ENCODE peak calls at places on chromosomes 6 and 20, in seven cellular contexts. A is esophagus squamous epithelium, M is IMR-90, B is stomach, W is ovary, F is sigmoid colon, H is tibial nerve. P is an unnamed sample.
A peak's percentile ranks its signal among the peaks of the same experiment; 100 is the strongest.

GRCh38 chr20:44345147-44345546 is 8.3 kb downstream of the R3HDML start:
- DNase-seq in A (no peak), M (no peak), B (no peak), W (no peak), F (no peak), H (no peak), P (no peak)

GRCh38 chr20:23508896-23509579 is 18.1 kb downstream of the CST8 start:
- DNase-seq in A (no peak), M (no peak), B (no peak), W (no peak), F (no peak), H (no peak), P (no peak)

GRCh38 chr6:170344631-170345576 is 38.3 kb downstream of the FAM120B start:
- DNase-seq in A (no peak), M (peak; percentile 61), B (no peak), W (no peak), F (no peak), H (no peak), P (no peak)

GRCh38 chr6:81204741-81205140 is 547.7 kb downstream of the TENT5A start:
- DNase-seq in A (no peak), M (no peak), B (no peak), W (no peak), F (no peak), H (no peak), P (no peak)

GRCh38 chr6:132279592-132280139 is 121.6 kb downstream of the MOXD1 start:
- DNase-seq in A (no peak), M (peak; percentile 73), B (peak; percentile 73), W (peak; percentile 64), F (peak; percentile 82), H (peak; percentile 66), P (no peak)

GRCh38 chr6:155509743-155510475 is 54.3 kb upstream of the NOX3 start:
- DNase-seq in A (no peak), M (no peak), B (no peak), W (no peak), F (no peak), H (no peak), P (no peak)

GRCh38 chr20:59253779-59254319 is 46.6 kb upstream of the EDN3 start:
- DNase-seq in A (no peak), M (no peak), B (no peak), W (no peak), F (no peak), H (no peak), P (no peak)

GRCh38 chr6:33490621-33491020 is 36.2 kb downstream of the ZBTB9 start:
- DNase-seq in A (no peak), M (no peak), B (no peak), W (no peak), F (no peak), H (no peak), P (no peak)

GRCh38 chr20:50560867-50561266 is 50.7 kb downstream of the PTPN1 start:
- DNase-seq in A (no peak), M (no peak), B (no peak), W (no peak), F (no peak), H (no peak), P (no peak)

GRCh38 chr6:90294989-90295853 is 1.4 kb downstream of the BACH2 start:
- DNase-seq in A (no peak), M (peak; percentile 43), B (peak; percentile 31), W (peak; percentile 60), F (peak; percentile 72), H (no peak), P (no peak)

GRCh38 chr6:4732691-4733315 is 43.4 kb upstream of the CDYL start:
- DNase-seq in A (no peak), M (peak; percentile 95), B (peak; percentile 44), W (peak; percentile 32), F (peak; percentile 85), H (peak; percentile 9), P (no peak)

GRCh38 chr20:8876381-8876780 is 192.5 kb upstream of the PLCB4 start:
- DNase-seq in A (no peak), M (no peak), B (no peak), W (no peak), F (no peak), H (no peak), P (no peak)

GRCh38 chr20:55159230-55159629 is 683.8 kb downstream of the DOK5 start:
- DNase-seq in A (no peak), M (no peak), B (no peak), W (no peak), F (no peak), H (no peak), P (no peak)

GRCh38 chr20:58519940-58520712 is 4.9 kb upstream of the APCDD1L start:
- DNase-seq in A (no peak), M (no peak), B (no peak), W (no peak), F (peak; percentile 14), H (no peak), P (peak; percentile 46)

GRCh38 chr6:84151669-84152068 is 75.8 kb downstream of the CEP162 start:
- DNase-seq in A (no peak), M (no peak), B (no peak), W (no peak), F (no peak), H (no peak), P (no peak)

GRCh38 chr20:45311589-45312211 is 3.6 kb upstream of the MATN4 start:
- DNase-seq in A (no peak), M (peak; percentile 42), B (peak; percentile 72), W (peak; percentile 32), F (no peak), H (peak; percentile 35), P (no peak)

GRCh38 chr6:26342106-26342999 is 22.6 kb upstream of the BTN3A2 start:
- DNase-seq in A (no peak), M (peak; percentile 55), B (no peak), W (no peak), F (no peak), H (no peak), P (no peak)

GRCh38 chr6:131353876-131354275 is 218.6 kb downstream of the AKAP7 start:
- DNase-seq in A (no peak), M (no peak), B (no peak), W (no peak), F (no peak), H (no peak), P (no peak)

DNA sequence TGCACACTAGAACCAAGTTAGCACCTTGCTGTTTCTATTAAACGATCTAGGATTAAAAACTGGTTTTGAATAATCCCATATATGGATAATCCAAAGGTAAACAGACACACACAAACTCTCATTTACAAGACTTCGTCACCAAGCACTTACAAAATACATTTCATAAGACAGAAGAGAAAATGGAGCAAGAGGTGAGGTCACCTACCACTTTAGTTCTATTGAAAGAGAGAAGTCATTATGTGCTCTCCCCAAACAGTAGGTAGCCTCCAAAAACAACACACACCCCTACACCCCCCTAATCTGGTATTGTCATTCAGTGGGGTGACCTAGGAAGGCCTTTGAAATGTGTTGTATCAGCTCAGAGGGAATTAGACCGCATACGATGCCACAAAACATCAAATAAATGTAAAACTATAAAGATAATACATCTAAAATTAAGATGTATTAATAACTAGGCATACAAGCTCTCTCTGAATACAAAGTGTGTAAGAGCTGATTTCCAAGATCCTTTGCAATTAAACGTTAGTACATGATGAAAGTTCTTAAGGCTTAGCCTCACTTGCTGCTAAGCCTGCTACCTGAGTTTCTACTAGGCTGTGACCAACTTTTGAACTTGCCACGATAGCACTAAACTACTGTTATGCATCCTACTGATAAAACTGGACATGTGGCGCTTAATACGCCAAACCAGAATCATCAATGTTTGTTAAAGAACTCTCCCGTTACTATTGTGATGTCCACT is 1.6 kb downstream of the SRPK1 start:
- DNase-seq in A (no peak), M (peak; percentile 57), B (no peak), W (no peak), F (no peak), H (no peak), P (no peak)
- H3K27ac ChIP-seq in A (peak overlapping the region; percentile 96), M (peak overlapping the region; percentile 36), B (peak overlapping the region; percentile 84), W (no peak overlapping the region), F (peak overlapping the region; percentile 77), H (peak overlapping the region; percentile 37), P (peak overlapping the region; percentile 86)

GRCh38 chr20:35555951-35556645 is 14.2 kb downstream of the ERGIC3 start:
- DNase-seq in A (no peak), M (no peak), B (no peak), W (no peak), F (no peak), H (no peak), P (no peak)
- TF ChIP-seq POLR2A in A (no peak), M (no peak), B (no peak), W (no peak), F (no peak), H (no peak), P (no peak)

DNA sequence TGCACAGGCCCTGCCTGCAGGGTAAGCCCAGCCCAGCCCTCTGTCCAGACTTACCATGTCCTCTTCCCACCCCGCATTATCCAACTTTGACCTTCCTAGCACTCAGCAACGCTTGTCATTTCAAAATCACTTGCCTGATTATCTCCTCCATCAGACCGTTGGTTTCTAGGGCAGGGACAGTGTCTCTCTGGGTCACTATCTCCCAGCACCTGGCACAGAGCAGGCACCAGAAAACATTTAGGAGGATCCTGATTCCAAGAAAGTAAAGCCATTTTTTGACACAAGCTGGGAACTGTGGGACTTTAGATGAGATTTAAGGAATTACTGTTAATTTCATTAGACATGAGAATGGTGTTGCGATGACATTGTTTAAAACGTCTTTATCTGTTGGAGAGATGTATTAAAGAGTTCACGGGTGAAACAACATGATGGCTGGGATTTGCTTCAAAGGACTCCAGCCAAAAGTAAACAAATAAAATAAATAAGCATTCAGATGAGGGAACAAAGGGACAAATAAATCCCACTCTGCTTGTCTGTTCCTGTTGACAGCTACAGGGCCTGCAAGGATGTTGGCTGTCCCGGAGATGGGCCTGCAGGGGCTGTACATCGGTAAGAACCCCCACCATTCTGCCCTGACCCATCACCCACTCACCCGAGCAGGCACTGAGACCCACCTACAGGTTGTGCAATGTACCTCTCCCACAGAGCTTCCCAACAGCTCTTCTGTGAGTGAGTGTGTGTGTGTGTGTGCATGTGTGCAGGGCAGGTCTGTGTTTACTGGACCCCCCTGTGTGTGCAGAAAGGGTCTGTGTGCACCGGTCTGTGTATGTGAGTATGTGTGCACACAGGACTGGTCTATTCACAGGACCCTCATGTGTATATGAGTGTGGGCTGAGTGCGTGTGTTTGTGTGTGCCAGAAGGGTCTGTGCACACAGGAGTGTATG is 5.9 kb downstream of the HSPA12B start:
- DNase-seq in A (no peak), M (no peak), B (no peak), W (no peak), F (no peak), H (no peak), P (no peak)
- H3K27ac ChIP-seq in A (peak overlapping the region; percentile 13), M (no peak overlapping the region), B (no peak overlapping the region), W (no peak overlapping the region), F (no peak overlapping the region), H (no peak overlapping the region), P (no peak overlapping the region)

DNA sequence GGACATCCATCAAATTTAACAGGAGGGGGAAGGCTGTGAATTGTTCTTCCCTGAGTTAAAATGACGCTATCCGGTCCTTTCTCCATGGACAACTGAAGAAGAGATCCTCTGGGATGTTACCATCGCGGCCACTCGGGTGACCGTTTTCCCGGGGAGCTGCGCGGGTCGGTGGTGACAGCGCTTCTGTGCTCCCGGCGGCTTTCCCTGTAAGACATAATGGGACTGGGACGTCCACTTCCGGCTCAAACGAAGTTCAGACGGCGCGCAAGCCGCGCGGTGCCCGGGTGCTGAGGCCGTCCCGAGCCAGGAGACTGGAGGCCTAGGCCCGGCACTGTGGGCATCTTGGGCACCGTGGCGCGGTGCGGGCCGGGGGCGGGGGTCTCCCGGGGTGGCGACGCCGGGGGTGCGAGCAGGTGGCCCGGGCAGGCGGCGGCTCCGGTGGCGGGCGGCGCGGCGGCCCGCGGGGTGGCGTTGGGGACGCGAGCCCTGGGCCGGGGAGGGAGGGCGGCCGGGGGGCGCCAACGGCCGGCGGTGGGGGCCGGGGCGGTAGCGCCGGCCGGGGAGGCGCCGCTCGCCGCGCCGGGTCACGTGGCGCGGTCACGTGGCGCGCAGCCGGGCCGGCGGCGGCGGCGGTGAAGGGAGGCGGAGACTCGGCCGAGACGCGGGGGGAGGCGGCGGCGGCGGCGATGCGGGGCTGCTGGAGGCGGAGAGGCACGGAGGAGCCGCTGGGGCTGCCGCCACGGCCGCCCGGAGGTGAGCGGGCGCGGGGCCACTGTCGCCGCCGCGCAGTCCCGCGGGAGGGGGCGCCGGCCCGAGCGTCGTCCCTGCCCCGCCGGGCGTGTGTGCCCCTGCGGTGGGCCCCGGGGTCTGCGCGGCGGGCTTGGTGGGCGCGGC is 63.6 kb downstream of the GTF2H5 start:
- DNase-seq in A (peak; percentile 12), M (peak; percentile 58), B (peak; percentile 78), W (peak; percentile 78), F (peak; percentile 84), H (peak; percentile 27), P (no peak)
- TF ChIP-seq POLR2A in A (peak; percentile 31), M (peak; percentile 49), B (no peak), W (peak; percentile 13), F (no peak), H (peak; percentile 48), P (no peak)